ENCODE peak calls at places on chromosomes 6 and 20, in four cellular contexts. One of them, this sample, is unnamed.
A peak's percentile ranks its signal among the peaks of the same experiment; 100 is the strongest.

GRCh38 chr6:90859056-90859455 is 272.2 kb upstream of the MAP3K7 start:
- DNase-seq in GM12878: no peak
- DNase-seq in HL-60: no peak
- DNase-seq in K562: no peak
- DNase-seq in this sample: no peak

GRCh38 chr20:48819089-48819488 is 8.7 kb downstream of the PREX1 start:
- DNase-seq in GM12878: no peak
- DNase-seq in HL-60: no peak
- DNase-seq in K562: no peak
- DNase-seq in this sample: no peak

GRCh38 chr6:73694711-73695411 is 1.1 kb upstream of the CD109 start:
- DNase-seq in HL-60: no peak
- DNase-seq in GM12878: no peak
- DNase-seq in K562: no peak
- DNase-seq in this sample: no peak

GRCh38 chr20:36196676-36197075 is 39.6 kb upstream of the AAR2 start:
- DNase-seq in GM12878: no peak
- DNase-seq in HL-60: no peak
- DNase-seq in K562: no peak
- DNase-seq in this sample: no peak

GRCh38 chr20:63846938-63847373 is 14.3 kb upstream of the ABHD16B start:
- DNase-seq in HL-60: no peak
- DNase-seq in GM12878: no peak
- DNase-seq in K562: no peak
- DNase-seq in this sample: no peak

GRCh38 chr20:2742934-2743559 is 50.5 kb downstream of the EBF4 start:
- DNase-seq in GM12878: no peak
- DNase-seq in K562: peak; percentile 65
- DNase-seq in HL-60: peak; percentile 60
- DNase-seq in this sample: no peak

GRCh38 chr20:50645253-50646068 is 45.9 kb downstream of the RIPOR3 start:
- DNase-seq in HL-60: no peak
- DNase-seq in GM12878: no peak
- DNase-seq in K562: no peak
- DNase-seq in this sample: no peak

GRCh38 chr20:8168785-8169288 is 36.8 kb downstream of the PLCB1 start:
- DNase-seq in GM12878: no peak
- DNase-seq in K562: no peak
- DNase-seq in HL-60: no peak
- DNase-seq in this sample: no peak

GRCh38 chr6:167548451-167548850 is 223.6 kb downstream of the TTLL2 start:
- DNase-seq in K562: no peak
- DNase-seq in GM12878: no peak
- DNase-seq in HL-60: no peak
- DNase-seq in this sample: no peak

GRCh38 chr20:14918281-14918680 is 580.9 kb upstream of the FLRT3 start:
- DNase-seq in GM12878: no peak
- DNase-seq in HL-60: no peak
- DNase-seq in K562: no peak
- DNase-seq in this sample: no peak

GRCh38 chr20:24160563-24161355 is 172.2 kb upstream of the GGTLC1 start:
- DNase-seq in K562: peak; percentile 17
- DNase-seq in HL-60: peak; percentile 45
- DNase-seq in GM12878: no peak
- DNase-seq in this sample: no peak

GRCh38 chr20:17857639-17858449 is 110.8 kb downstream of the SNX5 start:
- DNase-seq in HL-60: no peak
- DNase-seq in K562: no peak
- DNase-seq in GM12878: no peak
- DNase-seq in this sample: no peak

GRCh38 chr6:169046483-169047192 is 207.0 kb downstream of the THBS2 start:
- DNase-seq in HL-60: no peak
- DNase-seq in K562: no peak
- DNase-seq in GM12878: no peak
- DNase-seq in this sample: no peak

GRCh38 chr6:105733556-105734162 is 330.8 kb upstream of the PREP start:
- DNase-seq in HL-60: no peak
- DNase-seq in GM12878: no peak
- DNase-seq in K562: peak; percentile 12
- DNase-seq in this sample: no peak

GRCh38 chr6:112575309-112575834 is 228.2 kb downstream of the RFPL4B start:
- DNase-seq in GM12878: no peak
- DNase-seq in HL-60: no peak
- DNase-seq in K562: no peak
- DNase-seq in this sample: no peak
- TF ChIP-seq SPI1 in GM12878: no peak
- TF ChIP-seq SPI1 in HL-60: no peak
- TF ChIP-seq SPI1 in K562: no peak
- TF ChIP-seq SPI1 in this sample: no peak

DNA sequence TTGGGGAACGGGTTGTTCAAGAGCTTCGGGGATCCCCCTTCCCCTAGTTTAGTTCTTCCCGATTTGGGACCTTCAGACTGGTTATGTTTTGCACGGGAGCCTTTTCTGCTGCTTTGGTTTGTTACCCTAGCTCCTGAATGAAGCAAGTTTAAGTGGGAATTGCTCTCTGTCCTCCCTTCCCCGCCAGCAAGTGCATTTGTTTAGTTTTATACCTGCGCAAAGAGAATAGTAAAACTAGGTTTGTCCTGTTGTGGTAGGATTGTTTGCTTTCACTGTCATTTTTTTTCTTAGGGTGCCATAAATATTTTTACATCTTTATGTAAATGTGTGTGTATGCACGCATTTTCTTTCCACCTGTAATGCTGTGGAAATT is 657 bp downstream of the SH3BGRL2 start:
- DNase-seq in GM12878: no peak
- DNase-seq in K562: no peak
- DNase-seq in HL-60: no peak
- DNase-seq in this sample: no peak
- TF ChIP-seq SPI1 in GM12878: no peak
- TF ChIP-seq SPI1 in K562: no peak
- TF ChIP-seq SPI1 in HL-60: no peak
- TF ChIP-seq SPI1 in this sample: no peak

GRCh38 chr20:31979713-31980426 is 11.9 kb downstream of the XKR7 start:
- DNase-seq in GM12878: no peak
- DNase-seq in HL-60: no peak
- DNase-seq in K562: no peak
- DNase-seq in this sample: no peak
- TF ChIP-seq SPI1 in GM12878: no peak
- TF ChIP-seq SPI1 in HL-60: no peak
- TF ChIP-seq SPI1 in K562: no peak
- TF ChIP-seq SPI1 in this sample: no peak

GRCh38 chr6:77876300-77876699 is 223.5 kb downstream of the MEI4 start:
- DNase-seq in HL-60: no peak
- DNase-seq in GM12878: no peak
- DNase-seq in K562: no peak
- DNase-seq in this sample: no peak
- TF ChIP-seq SPI1 in HL-60: no peak
- TF ChIP-seq SPI1 in GM12878: no peak
- TF ChIP-seq SPI1 in K562: no peak
- TF ChIP-seq SPI1 in this sample: no peak

DNA sequence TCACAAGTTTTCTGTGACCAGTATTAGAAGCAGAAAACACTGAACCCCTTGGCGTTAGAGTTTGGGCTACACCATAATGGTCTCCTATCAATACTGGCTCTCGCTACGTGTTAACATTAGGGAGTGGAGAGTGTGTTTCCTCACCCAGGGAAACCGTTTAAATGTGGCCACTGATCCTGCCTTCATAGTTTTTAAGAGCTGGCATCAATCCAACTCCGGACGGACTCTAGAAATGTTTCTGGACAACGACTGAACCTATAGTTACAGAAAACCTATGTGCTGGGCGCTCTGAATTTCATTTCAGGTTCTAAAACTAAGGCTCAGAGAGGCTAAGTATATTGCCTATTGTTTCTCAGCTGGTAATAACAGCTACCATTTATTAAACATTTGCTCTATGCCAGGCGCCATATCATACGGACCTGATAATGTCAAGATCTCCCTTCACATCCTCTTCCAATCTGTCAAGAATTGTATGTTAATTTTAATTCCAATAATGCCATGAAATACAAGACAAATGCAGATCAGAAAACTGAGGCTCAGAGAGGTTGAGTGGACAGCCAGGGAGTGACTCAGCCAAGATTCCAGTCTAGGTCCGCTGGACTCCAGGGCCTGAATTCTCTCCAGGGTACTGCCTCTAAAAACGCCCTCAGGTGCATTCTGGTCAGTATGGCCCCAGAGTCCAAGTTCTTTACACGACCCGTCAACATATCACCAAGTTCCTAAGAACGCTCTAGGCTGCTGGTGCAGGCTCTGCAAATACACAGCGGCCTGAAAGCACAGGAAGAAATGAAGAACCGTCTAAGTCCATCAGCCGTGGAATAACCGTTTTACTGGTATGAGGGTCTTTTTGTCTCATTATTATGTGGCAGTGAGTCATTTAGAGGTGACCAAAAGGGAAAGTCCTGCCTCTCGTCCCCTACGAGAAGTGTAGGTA is 929 bp upstream of the ASXL1 start:
- DNase-seq in GM12878: peak; percentile 84
- DNase-seq in HL-60: peak; percentile 40
- DNase-seq in K562: peak; percentile 23
- DNase-seq in this sample: no peak
- TF ChIP-seq SPI1 in GM12878: peak; percentile 36
- TF ChIP-seq SPI1 in HL-60: no peak
- TF ChIP-seq SPI1 in K562: no peak
- TF ChIP-seq SPI1 in this sample: peak; percentile 56

GRCh38 chr6:71513036-71513435 is 224.4 kb downstream of the OGFRL1 start:
- DNase-seq in HL-60: no peak
- DNase-seq in K562: no peak
- DNase-seq in GM12878: no peak
- DNase-seq in this sample: no peak

GRCh38 chr6:71510856-71511255 is 222.2 kb downstream of the OGFRL1 start:
- DNase-seq in GM12878: no peak
- DNase-seq in HL-60: no peak
- DNase-seq in K562: no peak
- DNase-seq in this sample: no peak

GRCh38 chr6:71509142-71509541 is 220.5 kb downstream of the OGFRL1 start:
- DNase-seq in HL-60: no peak
- DNase-seq in GM12878: no peak
- DNase-seq in K562: no peak
- DNase-seq in this sample: no peak

GRCh38 chr6:71512256-71512655 is 223.6 kb downstream of the OGFRL1 start:
- DNase-seq in GM12878: no peak
- DNase-seq in HL-60: no peak
- DNase-seq in K562: no peak
- DNase-seq in this sample: no peak

DNA sequence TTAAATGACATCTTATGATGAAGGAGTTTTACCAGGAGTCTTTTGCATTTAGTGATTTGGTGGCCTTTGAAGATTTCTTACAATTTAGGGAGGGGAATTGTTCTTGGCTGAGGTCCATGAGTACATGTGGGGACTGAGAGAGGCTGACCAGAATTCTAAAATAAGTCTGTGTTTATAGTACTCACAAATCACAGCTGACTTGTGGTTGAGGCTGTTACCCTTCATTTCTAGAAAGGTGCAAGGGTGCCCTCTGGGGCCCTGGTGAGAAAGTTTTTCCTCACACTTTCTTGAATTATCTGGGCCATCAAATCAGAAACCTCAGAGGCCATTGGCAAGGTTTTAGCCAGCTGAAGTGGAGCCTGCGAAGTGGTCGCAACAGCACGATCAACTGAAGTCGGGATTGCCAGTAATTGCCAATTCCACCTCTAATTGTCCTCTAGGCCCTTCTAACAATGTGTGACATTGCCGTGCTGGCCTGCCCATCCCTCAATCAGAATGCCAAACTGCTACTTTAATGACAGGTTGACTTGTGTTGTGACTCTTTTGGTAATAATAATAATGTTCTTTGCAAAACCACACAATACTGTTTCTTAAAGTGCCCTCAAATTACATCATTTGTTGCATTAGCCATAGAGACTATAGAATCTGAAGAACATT is 221.6 kb downstream of the OGFRL1 start:
- DNase-seq in HL-60: peak; percentile 2
- DNase-seq in K562: no peak
- DNase-seq in GM12878: no peak
- DNase-seq in this sample: no peak
- TF ChIP-seq SPI1 in HL-60: no peak
- TF ChIP-seq SPI1 in K562: no peak
- TF ChIP-seq SPI1 in GM12878: no peak
- TF ChIP-seq SPI1 in this sample: no peak

DNA sequence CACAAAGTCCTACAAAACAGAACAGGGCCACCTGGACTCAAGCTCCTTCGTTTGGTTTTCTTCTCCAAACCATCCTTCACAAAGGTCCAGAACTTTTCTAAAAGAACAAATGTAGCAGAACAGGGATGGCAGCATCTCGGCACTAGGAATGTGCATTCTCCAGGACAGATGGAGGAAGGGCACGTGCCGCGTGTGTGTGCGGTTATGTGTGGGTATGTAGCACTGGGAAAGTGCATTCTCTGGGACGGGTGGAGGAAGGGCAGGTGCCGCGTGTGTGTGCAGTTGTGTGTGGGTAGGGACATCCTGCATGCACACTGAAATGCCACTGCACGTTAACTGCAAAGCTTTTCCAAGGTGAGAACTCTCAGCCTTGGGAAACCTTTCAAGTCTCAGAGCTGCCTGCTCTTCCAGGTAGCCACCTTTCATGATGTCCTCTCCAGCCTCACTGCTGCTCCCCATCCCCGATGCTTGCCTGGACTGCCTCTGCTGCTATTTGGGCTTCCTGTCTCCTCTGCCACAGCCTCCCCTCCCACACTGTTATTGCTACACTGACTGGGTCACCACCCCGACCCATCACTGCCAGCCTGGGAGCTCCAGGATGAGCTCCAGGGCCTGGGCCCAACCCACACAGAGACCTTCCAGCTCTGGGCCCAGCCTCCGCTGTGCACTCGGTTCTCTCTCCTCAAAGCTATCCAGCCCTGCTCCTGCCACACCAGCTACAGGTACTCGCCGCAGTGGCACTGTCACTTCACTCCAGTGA is 47.6 kb downstream of the EZR start:
- DNase-seq in GM12878: no peak
- DNase-seq in HL-60: no peak
- DNase-seq in K562: no peak
- DNase-seq in this sample: no peak
- TF ChIP-seq SPI1 in GM12878: no peak
- TF ChIP-seq SPI1 in HL-60: no peak
- TF ChIP-seq SPI1 in K562: no peak
- TF ChIP-seq SPI1 in this sample: no peak

DNA sequence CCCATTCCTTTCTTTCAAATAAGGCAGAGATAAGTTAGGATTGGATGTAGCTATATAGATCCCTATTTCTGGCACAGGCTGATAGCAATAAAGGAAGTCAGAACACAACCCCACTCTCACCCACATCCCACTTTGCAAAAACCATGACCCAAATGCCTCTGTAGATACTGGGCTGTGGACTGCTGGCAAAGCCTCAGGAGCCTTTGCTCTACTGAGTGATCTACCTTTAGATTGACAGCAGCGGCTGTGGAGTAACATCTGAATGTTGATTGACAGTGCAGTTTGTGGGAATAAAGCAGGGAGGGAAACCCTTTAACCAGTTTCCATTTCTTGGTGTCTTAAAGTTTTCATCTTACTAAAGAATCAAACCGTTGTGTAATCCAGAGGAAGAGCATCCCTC is 6.7 kb upstream of the TMEM30A start:
- DNase-seq in K562: no peak
- DNase-seq in GM12878: no peak
- DNase-seq in HL-60: no peak
- DNase-seq in this sample: no peak
- TF ChIP-seq SPI1 in K562: no peak
- TF ChIP-seq SPI1 in GM12878: no peak
- TF ChIP-seq SPI1 in HL-60: no peak
- TF ChIP-seq SPI1 in this sample: no peak

This sample was measured in GM12891.